ENCODE peak calls at places on chromosomes 16 and 17, in five cellular contexts. D is Karpas-422; T is CD4-positive, CD25-positive, alpha-beta regulatory T cell; F is tibial nerve; Z is right lobe of liver. A is an unnamed sample. For H3K4me1, the result is how much of the 10 kb centered on the place peaks cover.

GRCh38 chr16:82192665-82193064 is 22.6 kb upstream of the MPHOSPH6 start:
- DNase-seq in D (no peak), T (peak), F (no peak), Z (no peak), A (no peak)

GRCh38 chr17:1069847-1070246 is 72.9 kb downstream of the TIMM22 start:
- DNase-seq in D (no peak), T (no peak), F (no peak), Z (peak), A (no peak)

GRCh38 chr17:4433515-4434031 is at the start of gene SPNS3:
- DNase-seq in D (peak), T (peak), F (no peak), Z (no peak), A (peak)

GRCh38 chr16:81823111-81823510 is 44.0 kb downstream of the PLCG2 start:
- DNase-seq in D (peak), T (no peak), F (no peak), Z (peak), A (no peak)

GRCh38 chr16:2455081-2455845 is 4.6 kb upstream of the TEDC2 start:
- DNase-seq in D (peak), T (no peak), F (no peak), Z (no peak), A (no peak)

GRCh38 chr16:30533748-30534367 is 800 bp downstream of the ZNF747 start:
- DNase-seq in D (peak), T (no peak), F (no peak), Z (no peak), A (peak)

GRCh38 chr17:56021681-56022205 is 131.5 kb upstream of the ANKFN1 start:
- DNase-seq in D (no peak), T (no peak), F (no peak), Z (no peak), A (no peak)

GRCh38 chr16:3058173-3059030 is 7.0 kb upstream of the IL32 start:
- DNase-seq in D (peak), T (no peak), F (no peak), Z (peak), A (peak)

GRCh38 chr17:64785050-64785449 is 122.9 kb upstream of the SMURF2 start:
- DNase-seq in D (no peak), T (no peak), F (no peak), Z (no peak), A (no peak)

GRCh38 chr17:41516828-41517283 is 1.8 kb downstream of the KRT15 start:
- DNase-seq in D (no peak), T (no peak), F (no peak), Z (no peak), A (no peak)

GRCh38 chr17:2980904-2981246 is 82.5 kb downstream of the OR1D5 start:
- DNase-seq in D (no peak), T (no peak), F (no peak), Z (no peak), A (no peak)

GRCh38 chr17:51445934-51446333 is 185.6 kb downstream of the UTP18 start:
- DNase-seq in D (no peak), T (no peak), F (no peak), Z (no peak), A (no peak)

GRCh38 chr17:17994271-17994670 is 21.6 kb downstream of the DRC3 start:
- DNase-seq in D (peak), T (no peak), F (no peak), Z (no peak), A (peak)

GRCh38 chr16:3518292-3518982 is 17.6 kb downstream of the CLUAP1 start:
- DNase-seq in D (no peak), T (no peak), F (no peak), Z (no peak), A (no peak)

GRCh38 chr17:73444021-73444420 is 132.2 kb upstream of the CDC42EP4 start:
- DNase-seq in D (no peak), T (no peak), F (no peak), Z (peak), A (no peak)

GRCh38 chr17:75153854-75154194 is 488 bp downstream of the JPT1 start:
- DNase-seq in D (peak), T (no peak), F (no peak), Z (peak), A (no peak)

GRCh38 chr17:38881600-38882191 is 11.8 kb downstream of the LASP1 start:
- DNase-seq in D (peak), T (no peak), F (peak), Z (no peak), A (no peak)
- H3K4me1 ChIP-seq in D (half or more), T (half or more), F (half or more), Z (under half), A (under half)

DNA sequence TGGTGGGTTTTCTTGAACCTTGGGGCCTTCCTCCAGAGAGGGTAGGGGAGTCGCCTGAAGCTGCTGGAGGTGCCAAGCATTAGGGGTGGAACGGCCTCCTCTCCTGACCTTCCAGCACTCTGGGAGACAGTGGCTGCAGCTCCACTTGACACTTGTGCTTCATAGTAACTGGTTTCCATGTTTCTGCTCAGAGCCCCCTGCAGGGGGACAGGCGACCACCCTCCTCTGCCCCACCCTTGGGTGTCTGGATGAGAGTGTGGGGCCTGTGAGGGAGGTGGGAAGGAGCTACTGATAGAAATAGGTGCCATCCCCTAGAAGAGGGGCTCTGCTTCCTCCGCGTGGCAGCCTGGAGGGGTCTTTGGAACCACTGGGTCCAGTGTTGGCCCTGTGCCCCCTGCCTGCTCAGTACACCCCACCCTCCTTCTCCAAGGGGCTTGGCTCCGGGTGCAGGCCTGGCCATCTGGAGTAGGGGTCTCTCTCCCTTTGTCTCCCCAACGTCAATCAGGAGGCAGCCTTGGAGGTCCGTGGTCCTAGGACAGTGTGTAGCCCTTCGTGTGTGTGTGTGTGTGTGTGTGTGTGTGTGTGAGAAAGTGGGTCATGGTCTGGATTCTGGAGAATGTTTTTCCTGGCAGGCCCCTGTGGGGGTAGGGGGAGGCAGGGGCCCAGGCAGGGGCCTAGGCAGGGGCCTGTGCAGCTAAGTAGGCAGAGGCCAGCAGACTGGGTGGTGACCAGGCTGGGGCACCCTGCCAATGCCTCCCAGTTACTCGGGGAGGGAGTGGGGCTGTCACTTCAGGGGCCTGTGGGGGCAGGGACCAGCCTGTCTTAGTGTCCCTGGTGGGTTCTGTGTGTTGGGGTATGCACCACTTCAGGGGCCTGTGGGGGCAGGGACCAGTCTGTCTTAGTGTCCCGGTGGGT is 4.9 kb downstream of the LASP1 start:
- DNase-seq in D (no peak), T (no peak), F (no peak), Z (no peak), A (no peak)
- H3K27ac ChIP-seq in D (peak), T (peak), F (peak), Z (no peak), A (no peak)

GRCh38 chr17:82304826-82305726 is 12.3 kb downstream of the CD7 start:
- DNase-seq in D (no peak), T (no peak), F (no peak), Z (no peak), A (peak)

GRCh38 chr17:82303944-82304808 is 13.2 kb downstream of the CD7 start:
- DNase-seq in D (no peak), T (no peak), F (no peak), Z (no peak), A (peak)

GRCh38 chr17:82302498-82302963 is 14.9 kb downstream of the CD7 start:
- DNase-seq in D (no peak), T (no peak), F (no peak), Z (no peak), A (peak)

GRCh38 chr17:82302991-82303943 is 14.1 kb downstream of the CD7 start:
- DNase-seq in D (no peak), T (peak), F (no peak), Z (no peak), A (peak)

DNA sequence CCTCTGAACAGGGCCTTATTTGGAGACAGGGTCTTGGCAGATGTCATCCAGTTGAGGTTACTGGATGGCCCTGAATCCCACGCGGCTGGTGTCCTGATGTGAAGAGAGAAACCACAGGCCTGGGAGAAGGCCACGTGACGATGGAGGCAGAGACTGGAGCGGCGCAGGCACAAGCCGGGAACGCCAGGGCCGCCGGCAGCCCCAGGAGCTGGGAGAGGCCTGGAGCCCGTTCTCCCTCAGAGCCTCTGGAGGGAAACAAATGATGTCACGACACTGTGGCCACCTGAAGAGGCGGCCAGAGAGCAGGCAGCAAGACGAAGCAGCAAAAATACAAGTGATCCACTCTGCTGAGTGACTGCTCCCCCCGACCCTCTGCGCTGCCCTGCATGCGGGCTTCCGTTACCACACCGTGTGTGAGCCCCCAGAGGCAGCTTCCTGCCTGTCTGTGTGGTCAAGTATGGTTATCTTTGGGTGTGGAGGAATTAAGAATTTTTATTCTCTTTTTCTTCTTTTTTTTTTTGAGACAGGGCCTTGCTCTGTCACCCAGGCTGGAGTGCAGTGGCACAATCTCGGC is 11.6 kb downstream of the CD7 start:
- DNase-seq in D (no peak), T (no peak), F (no peak), Z (no peak), A (peak)
- H3K4me1 ChIP-seq in D (under half), T (under half), F (under half), Z (under half), A (half or more)

GRCh38 chr16:769201-769769 is 8.8 kb downstream of the MSLN start:
- DNase-seq in D (no peak), T (no peak), F (no peak), Z (no peak), A (no peak)

GRCh38 chr16:770411-770810 is 9.9 kb downstream of the MSLN start:
- DNase-seq in D (no peak), T (no peak), F (no peak), Z (no peak), A (no peak)

GRCh38 chr16:768428-768827 is 7.9 kb downstream of the MSLN start:
- DNase-seq in D (no peak), T (no peak), F (no peak), Z (peak), A (no peak)

GRCh38 chr16:767743-768235 is 7.3 kb downstream of the MSLN start:
- DNase-seq in D (no peak), T (no peak), F (no peak), Z (no peak), A (no peak)

DNA sequence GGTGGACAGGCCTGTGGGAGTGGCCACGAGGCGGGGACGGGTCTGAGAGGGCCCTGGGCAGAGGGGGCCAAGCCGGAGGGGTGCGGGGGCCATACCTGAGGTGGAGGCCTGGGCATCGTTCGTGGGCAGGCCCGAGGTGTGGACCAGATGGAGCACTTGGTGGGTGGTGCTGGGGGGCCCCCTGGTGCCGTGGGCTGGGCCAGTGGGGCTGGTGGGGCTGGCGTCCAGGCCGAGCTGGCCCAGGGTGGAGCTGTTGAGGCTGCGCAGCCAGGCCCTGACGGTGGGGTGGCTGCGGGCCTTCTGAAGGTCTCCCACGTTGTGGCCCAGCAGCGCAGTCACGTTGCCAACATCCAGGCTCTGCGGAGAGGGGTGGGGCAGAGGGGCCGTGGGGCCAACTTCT is 9.4 kb downstream of the MSLN start:
- DNase-seq in D (no peak), T (no peak), F (no peak), Z (no peak), A (no peak)
- H3K27ac ChIP-seq in D (no peak), T (no peak), F (no peak), Z (no peak), A (no peak)

GRCh38 chr17:39775075-39775474 is 37.3 kb downstream of the GRB7 start:
- DNase-seq in D (no peak), T (no peak), F (no peak), Z (no peak), A (no peak)

GRCh38 chr17:39772415-39772814 is 34.7 kb downstream of the GRB7 start:
- DNase-seq in D (peak), T (no peak), F (no peak), Z (no peak), A (peak)

GRCh38 chr17:39772987-39773664 is 35.4 kb downstream of the GRB7 start:
- DNase-seq in D (peak), T (peak), F (no peak), Z (no peak), A (no peak)

GRCh38 chr17:39776267-39776666 is 38.5 kb downstream of the GRB7 start:
- DNase-seq in D (peak), T (no peak), F (no peak), Z (no peak), A (no peak)

GRCh38 chr17:39774043-39774442 is 36.3 kb downstream of the GRB7 start:
- DNase-seq in D (no peak), T (no peak), F (no peak), Z (no peak), A (no peak)
- H3K4me1 ChIP-seq in D (half or more), T (half or more), F (under half), Z (under half), A (under half)